ENCODE peak calls at places on chromosomes 1 and 21, in six cellular contexts. One of them, this sample, is unnamed.

GRCh38 chr1:94011709-94012590 is 102.7 kb upstream of the GCLM start:
- DNase-seq in HCT116: no peak
- DNase-seq in K562: no peak
- DNase-seq in body of pancreas: no peak
- DNase-seq in NB4: no peak
- DNase-seq in A549: no peak
- DNase-seq in this sample: no peak

GRCh38 chr1:201659576-201659975 is 120.6 kb downstream of the NAV1 start:
- DNase-seq in HCT116: no peak
- DNase-seq in K562: no peak
- DNase-seq in body of pancreas: no peak
- DNase-seq in NB4: no peak
- DNase-seq in A549: no peak
- DNase-seq in this sample: no peak

GRCh38 chr1:230185076-230186001 is 118.3 kb downstream of the GALNT2 start:
- DNase-seq in HCT116: no peak
- DNase-seq in K562: no peak
- DNase-seq in body of pancreas: no peak
- DNase-seq in NB4: no peak
- DNase-seq in A549: peak
- DNase-seq in this sample: no peak

GRCh38 chr1:183808296-183809027 is 3.5 kb downstream of the RGL1 start:
- DNase-seq in HCT116: no peak
- DNase-seq in K562: no peak
- DNase-seq in body of pancreas: no peak
- DNase-seq in NB4: no peak
- DNase-seq in A549: no peak
- DNase-seq in this sample: no peak

GRCh38 chr1:192747305-192747704 is 61.5 kb upstream of the RGS2 start:
- DNase-seq in HCT116: no peak
- DNase-seq in K562: no peak
- DNase-seq in body of pancreas: no peak
- DNase-seq in NB4: no peak
- DNase-seq in A549: peak
- DNase-seq in this sample: no peak

GRCh38 chr21:35819134-35819533 is 241.2 kb downstream of the SETD4 start:
- DNase-seq in HCT116: no peak
- DNase-seq in K562: no peak
- DNase-seq in body of pancreas: no peak
- DNase-seq in NB4: no peak
- DNase-seq in A549: no peak
- DNase-seq in this sample: no peak

GRCh38 chr1:4397196-4397595 is 257.2 kb upstream of the AJAP1 start:
- DNase-seq in HCT116: no peak
- DNase-seq in K562: no peak
- DNase-seq in body of pancreas: no peak
- DNase-seq in NB4: no peak
- DNase-seq in A549: no peak
- DNase-seq in this sample: no peak

GRCh38 chr1:210434224-210434623 is 105.5 kb downstream of the HHAT start:
- DNase-seq in HCT116: no peak
- DNase-seq in K562: no peak
- DNase-seq in body of pancreas: no peak
- DNase-seq in NB4: no peak
- DNase-seq in A549: no peak
- DNase-seq in this sample: no peak

GRCh38 chr1:94920061-94920460 is 6.8 kb downstream of the CNN3 start:
- DNase-seq in HCT116: no peak
- DNase-seq in K562: no peak
- DNase-seq in body of pancreas: no peak
- DNase-seq in NB4: no peak
- DNase-seq in A549: no peak
- DNase-seq in this sample: no peak

GRCh38 chr21:38380391-38381137 is 117.7 kb downstream of the ERG start:
- DNase-seq in HCT116: no peak
- DNase-seq in K562: no peak
- DNase-seq in body of pancreas: no peak
- DNase-seq in NB4: peak
- DNase-seq in A549: peak
- DNase-seq in this sample: no peak

GRCh38 chr1:175537571-175537970 is 205.8 kb downstream of the TNR start:
- DNase-seq in HCT116: no peak
- DNase-seq in K562: no peak
- DNase-seq in body of pancreas: no peak
- DNase-seq in NB4: no peak
- DNase-seq in A549: no peak
- DNase-seq in this sample: no peak

GRCh38 chr1:4778056-4778455 is 123.6 kb downstream of the AJAP1 start:
- DNase-seq in HCT116: no peak
- DNase-seq in K562: peak
- DNase-seq in body of pancreas: peak
- DNase-seq in NB4: peak
- DNase-seq in A549: peak
- DNase-seq in this sample: no peak

GRCh38 chr21:46091118-46091517 is 6.8 kb upstream of the COL6A2 start:
- DNase-seq in HCT116: no peak
- DNase-seq in K562: no peak
- DNase-seq in body of pancreas: no peak
- DNase-seq in NB4: no peak
- DNase-seq in A549: no peak
- DNase-seq in this sample: no peak

GRCh38 chr1:63322248-63322943 is at the start of gene FOXD3:
- DNase-seq in HCT116: peak
- DNase-seq in K562: peak
- DNase-seq in body of pancreas: peak
- DNase-seq in NB4: peak
- DNase-seq in A549: peak
- DNase-seq in this sample: no peak

GRCh38 chr1:54294846-54295245 is 94.9 kb downstream of the MRPL37 start:
- DNase-seq in HCT116: no peak
- DNase-seq in K562: no peak
- DNase-seq in body of pancreas: no peak
- DNase-seq in NB4: no peak
- DNase-seq in A549: no peak
- DNase-seq in this sample: no peak

GRCh38 chr1:240619357-240619756 is 7.4 kb upstream of the GREM2 start:
- DNase-seq in HCT116: no peak
- DNase-seq in K562: no peak
- DNase-seq in body of pancreas: no peak
- DNase-seq in NB4: no peak
- DNase-seq in A549: no peak
- DNase-seq in this sample: no peak

GRCh38 chr1:10308001-10308400 is 90.9 kb upstream of the PGD start:
- DNase-seq in HCT116: no peak
- DNase-seq in K562: no peak
- DNase-seq in body of pancreas: no peak
- DNase-seq in NB4: no peak
- DNase-seq in A549: no peak
- DNase-seq in this sample: no peak

GRCh38 chr1:24036080-24036479 is 56.0 kb upstream of the SRSF10 start:
- DNase-seq in HCT116: no peak
- DNase-seq in K562: no peak
- DNase-seq in body of pancreas: no peak
- DNase-seq in NB4: no peak
- DNase-seq in A549: no peak
- DNase-seq in this sample: no peak

GRCh38 chr1:179966551-179966950 is 11.9 kb downstream of the CEP350 start:
- DNase-seq in HCT116: no peak
- DNase-seq in K562: no peak
- DNase-seq in body of pancreas: no peak
- DNase-seq in NB4: no peak
- DNase-seq in A549: no peak
- DNase-seq in this sample: no peak

GRCh38 chr1:153963850-153964331 is 554 bp upstream of the SLC39A1 start:
- DNase-seq in HCT116: peak
- DNase-seq in K562: no peak
- DNase-seq in body of pancreas: peak
- DNase-seq in NB4: no peak
- DNase-seq in A549: peak
- DNase-seq in this sample: no peak

GRCh38 chr1:107529511-107530149 is 388.8 kb downstream of the NTNG1 start:
- DNase-seq in HCT116: no peak
- DNase-seq in K562: peak
- DNase-seq in body of pancreas: peak
- DNase-seq in NB4: peak
- DNase-seq in A549: peak
- DNase-seq in this sample: peak

GRCh38 chr1:46761740-46762139 is 37.1 kb upstream of the CYP4B1 start:
- DNase-seq in HCT116: no peak
- DNase-seq in K562: no peak
- DNase-seq in body of pancreas: no peak
- DNase-seq in NB4: no peak
- DNase-seq in A549: no peak
- DNase-seq in this sample: no peak

GRCh38 chr1:185317034-185317885 is at the start of gene IVNS1ABP:
- DNase-seq in HCT116: peak
- DNase-seq in K562: peak
- DNase-seq in body of pancreas: peak
- DNase-seq in NB4: peak
- DNase-seq in A549: peak
- DNase-seq in this sample: peak
- TF ChIP-seq POLR2A in HCT116: peak
- TF ChIP-seq POLR2A in K562: peak
- TF ChIP-seq POLR2A in body of pancreas: peak
- TF ChIP-seq POLR2A in NB4: peak
- TF ChIP-seq POLR2A in A549: peak
- TF ChIP-seq POLR2A in this sample: peak

DNA sequence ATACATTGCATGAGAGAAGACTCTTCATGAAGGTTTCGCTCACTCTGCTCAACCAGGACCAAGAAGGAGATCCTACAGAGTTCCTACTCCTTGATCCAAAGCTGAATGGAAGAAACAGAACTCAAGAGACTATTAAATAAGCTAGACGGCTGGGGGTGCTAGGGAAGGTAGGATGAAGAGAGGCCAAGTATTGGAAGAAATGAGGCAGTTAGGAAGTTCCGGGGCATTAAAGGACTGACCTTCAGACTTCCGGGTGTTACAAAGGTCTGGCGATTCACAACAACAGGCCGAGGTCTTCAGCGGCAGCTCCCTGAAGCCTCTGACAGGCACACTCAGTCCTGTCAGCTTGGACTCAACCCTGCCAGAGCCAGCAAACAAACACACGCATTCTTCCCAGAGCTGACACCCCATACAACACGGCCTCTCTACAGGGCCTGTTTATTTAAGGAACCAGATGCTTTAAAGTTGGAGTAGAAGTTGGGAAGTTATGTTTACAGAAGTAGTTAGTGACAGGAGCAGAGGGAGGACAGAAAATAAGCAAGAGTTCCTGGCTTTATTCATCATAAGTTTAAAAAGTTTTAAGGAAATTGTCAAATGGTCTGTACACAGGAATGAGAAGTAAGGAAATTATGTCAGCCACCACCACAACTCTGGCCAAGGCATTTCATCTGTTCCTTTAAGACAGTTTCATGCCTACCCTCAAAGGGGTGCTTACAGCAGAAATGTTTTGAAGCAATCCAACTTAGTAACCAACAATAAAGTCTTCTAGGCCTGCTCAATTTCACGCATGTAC is 4.7 kb downstream of the SORT1 start:
- DNase-seq in HCT116: no peak
- DNase-seq in K562: peak
- DNase-seq in body of pancreas: peak
- DNase-seq in NB4: no peak
- DNase-seq in A549: peak
- DNase-seq in this sample: no peak
- TF ChIP-seq POLR2A in HCT116: no peak
- TF ChIP-seq POLR2A in K562: peak
- TF ChIP-seq POLR2A in body of pancreas: no peak
- TF ChIP-seq POLR2A in NB4: no peak
- TF ChIP-seq POLR2A in A549: no peak
- TF ChIP-seq POLR2A in this sample: no peak

GRCh38 chr1:206924549-206925115 is 2.9 kb upstream of the FCMR start:
- DNase-seq in HCT116: no peak
- DNase-seq in K562: no peak
- DNase-seq in body of pancreas: no peak
- DNase-seq in NB4: no peak
- DNase-seq in A549: no peak
- DNase-seq in this sample: no peak

GRCh38 chr1:206922524-206922923 is 783 bp upstream of the FCMR start:
- DNase-seq in HCT116: no peak
- DNase-seq in K562: no peak
- DNase-seq in body of pancreas: no peak
- DNase-seq in NB4: no peak
- DNase-seq in A549: no peak
- DNase-seq in this sample: no peak

GRCh38 chr1:206921772-206922265 is at the start of gene FCMR:
- DNase-seq in HCT116: no peak
- DNase-seq in K562: no peak
- DNase-seq in body of pancreas: no peak
- DNase-seq in NB4: peak
- DNase-seq in A549: no peak
- DNase-seq in this sample: no peak

GRCh38 chr1:206923961-206924548 is 2.3 kb upstream of the FCMR start:
- DNase-seq in HCT116: no peak
- DNase-seq in K562: no peak
- DNase-seq in body of pancreas: no peak
- DNase-seq in NB4: no peak
- DNase-seq in A549: no peak
- DNase-seq in this sample: no peak

GRCh38 chr1:206923009-206923960 is 1.5 kb upstream of the FCMR start:
- DNase-seq in HCT116: no peak
- DNase-seq in K562: no peak
- DNase-seq in body of pancreas: peak
- DNase-seq in NB4: peak
- DNase-seq in A549: no peak
- DNase-seq in this sample: no peak
- TF ChIP-seq POLR2A in HCT116: no peak
- TF ChIP-seq POLR2A in K562: no peak
- TF ChIP-seq POLR2A in body of pancreas: no peak
- TF ChIP-seq POLR2A in NB4: no peak
- TF ChIP-seq POLR2A in A549: no peak
- TF ChIP-seq POLR2A in this sample: peak

GRCh38 chr1:32179443-32180185 is at the start of gene TXLNA:
- DNase-seq in HCT116: peak
- DNase-seq in K562: peak
- DNase-seq in body of pancreas: peak
- DNase-seq in NB4: peak
- DNase-seq in A549: peak
- DNase-seq in this sample: peak
- TF ChIP-seq POLR2A in HCT116: peak
- TF ChIP-seq POLR2A in K562: peak
- TF ChIP-seq POLR2A in body of pancreas: peak
- TF ChIP-seq POLR2A in NB4: peak
- TF ChIP-seq POLR2A in A549: peak
- TF ChIP-seq POLR2A in this sample: peak

This sample was measured in GM12891.